ENCODE peak calls at places on chromosomes 7 and 10, in four cellular contexts. M, D, G and P are unnamed samples.

GRCh38 chr10:30502266-30503058 is 68.5 kb downstream of the MAP3K8 start:
- DNase-seq in D (peak; percentile 84), G (no peak), M (no peak), P (peak; percentile 59)

GRCh38 chr7:47571355-47572100 is 10.4 kb downstream of the TNS3 start:
- DNase-seq in M (peak; percentile 97), D (peak; percentile 49), G (no peak), P (no peak)

GRCh38 chr7:100706672-100707311 is 871 bp downstream of the POP7 start:
- DNase-seq in M (peak; percentile 53), G (peak; percentile 29), D (peak; percentile 17), P (no peak)

GRCh38 chr7:861222-861621 is 15.1 kb upstream of the GET4 start:
- DNase-seq in D (no peak), G (no peak), M (no peak), P (no peak)

GRCh38 chr10:13526952-13527863 is 1.6 kb downstream of the BEND7 start:
- DNase-seq in D (no peak), G (peak; percentile 9), M (no peak), P (no peak)

GRCh38 chr7:27183682-27184341 is 1.2 kb downstream of the HOXA11 start:
- DNase-seq in D (no peak), M (peak; percentile 32), G (peak; percentile 57), P (no peak)

GRCh38 chr10:97858001-97858439 is 8.4 kb downstream of the GOLGA7B start:
- DNase-seq in G (no peak), M (no peak), D (no peak), P (no peak)

GRCh38 chr7:82194011-82194410 is 249.6 kb downstream of the CACNA2D1 start:
- DNase-seq in M (no peak), D (no peak), G (no peak), P (no peak)

GRCh38 chr7:73974948-73975926 is 52.7 kb upstream of the ELN start:
- DNase-seq in G (no peak), D (no peak), M (no peak), P (no peak)

GRCh38 chr10:52451817-52452216 is 137.7 kb downstream of the DKK1 start:
- DNase-seq in D (no peak), G (no peak), M (no peak), P (no peak)

GRCh38 chr7:57437581-57437980 is 12.4 kb upstream of the ZNF716 start:
- DNase-seq in G (no peak), M (no peak), D (no peak), P (no peak)

GRCh38 chr7:117281562-117281961 is 41.3 kb downstream of the WNT2 start:
- DNase-seq in M (no peak), G (no peak), D (no peak), P (no peak)

GRCh38 chr7:112422842-112423496 is 27.3 kb upstream of the IFRD1 start:
- DNase-seq in G (peak; percentile 65), D (peak; percentile 25), M (peak; percentile 88), P (no peak)

GRCh38 chr7:4681218-4681851 is 760 bp upstream of the FOXK1 start:
- DNase-seq in D (no peak), G (no peak), M (no peak), P (peak; percentile 16)

GRCh38 chr7:45580053-45580872 is 6.1 kb downstream of the ADCY1 start:
- DNase-seq in D (no peak), M (no peak), G (peak; percentile 54), P (no peak)

GRCh38 chr10:12041766-12042408 is 722 bp downstream of the UPF2 start:
- DNase-seq in M (peak; percentile 42), D (peak; percentile 61), G (peak; percentile 20), P (peak; percentile 26)

GRCh38 chr7:90216080-90216674 is 4.6 kb downstream of the STEAP2 start:
- DNase-seq in M (no peak), D (no peak), G (no peak), P (no peak)

GRCh38 chr10:7322623-7323022 is 88.2 kb downstream of the SFMBT2 start:
- DNase-seq in M (no peak), D (no peak), G (no peak), P (no peak)

GRCh38 chr7:108839091-108839490 is 269.4 kb downstream of the DNAJB9 start:
- DNase-seq in M (no peak), G (no peak), D (no peak), P (no peak)

GRCh38 chr10:89278034-89278535 is 23.8 kb upstream of the IFIT2 start:
- DNase-seq in D (no peak), G (no peak), M (peak; percentile 87), P (no peak)

GRCh38 chr7:115749924-115750323 is 280.6 kb downstream of the TFEC start:
- DNase-seq in M (no peak), G (no peak), D (no peak), P (no peak)

GRCh38 chr10:77819210-77820140 is 107.1 kb downstream of the DLG5 start:
- DNase-seq in G (no peak), M (no peak), D (no peak), P (no peak)

GRCh38 chr7:142669074-142669654 is 80.1 kb upstream of the PRSS1 start:
- DNase-seq in M (no peak), D (no peak), G (peak; percentile 20), P (no peak)

GRCh38 chr10:69807696-69808095 is 6.0 kb downstream of the COL13A1 start:
- DNase-seq in D (no peak), M (no peak), G (no peak), P (no peak)

DNA sequence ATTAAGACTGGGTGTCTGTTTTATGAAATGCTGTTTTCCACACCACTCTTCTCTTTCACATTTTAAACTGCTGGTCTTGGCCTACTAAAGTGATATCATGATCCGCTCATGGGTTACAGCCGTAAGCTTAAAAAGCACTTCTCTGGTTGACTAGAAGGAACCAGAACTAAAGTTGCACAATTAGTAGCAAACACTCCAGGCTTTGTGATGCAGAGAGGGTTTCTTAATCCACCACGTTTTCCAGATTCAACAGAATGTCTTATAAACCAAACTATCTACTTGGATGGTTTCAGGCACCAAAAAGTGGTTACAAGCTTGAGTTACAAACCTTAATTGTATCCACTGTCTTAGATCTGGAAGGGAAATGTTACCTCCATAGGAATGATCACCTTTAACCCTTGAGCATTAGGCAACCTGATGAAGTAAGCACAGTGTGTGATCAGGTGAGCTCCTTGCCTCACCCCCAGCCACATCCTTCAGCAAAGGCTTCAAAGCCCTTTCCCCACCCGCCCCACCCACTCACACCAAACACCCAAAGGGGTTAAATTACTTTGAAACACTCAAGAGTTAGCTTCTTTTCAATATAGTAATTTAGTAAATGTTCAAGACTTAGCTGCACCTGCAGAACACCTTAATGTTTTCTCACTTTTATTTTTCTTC is 3.5 kb downstream of the ELMO1 start:
- DNase-seq in D (no peak), M (no peak), G (no peak), P (no peak)
- H3K4me1 ChIP-seq in D (peaks cover 15% of the 10 kb centered on the region), M (peaks cover 38% of the 10 kb centered on the region), G (peaks cover 26% of the 10 kb centered on the region), P (peaks cover 52% of the 10 kb centered on the region)

GRCh38 chr10:73871295-73871914 is 3.0 kb downstream of the CAMK2G start:
- DNase-seq in M (no peak), G (no peak), D (no peak), P (no peak)

GRCh38 chr10:73873843-73874215 is 526 bp downstream of the CAMK2G start:
- DNase-seq in M (no peak), G (no peak), D (peak; percentile 21), P (no peak)

GRCh38 chr10:73874267-73875138 is at the start of gene CAMK2G:
- DNase-seq in M (peak; percentile 86), G (peak; percentile 92), D (peak; percentile 81), P (peak; percentile 67)

GRCh38 chr10:73873163-73873842 is 1.1 kb downstream of the CAMK2G start:
- DNase-seq in D (no peak), G (peak; percentile 58), M (no peak), P (no peak)

DNA sequence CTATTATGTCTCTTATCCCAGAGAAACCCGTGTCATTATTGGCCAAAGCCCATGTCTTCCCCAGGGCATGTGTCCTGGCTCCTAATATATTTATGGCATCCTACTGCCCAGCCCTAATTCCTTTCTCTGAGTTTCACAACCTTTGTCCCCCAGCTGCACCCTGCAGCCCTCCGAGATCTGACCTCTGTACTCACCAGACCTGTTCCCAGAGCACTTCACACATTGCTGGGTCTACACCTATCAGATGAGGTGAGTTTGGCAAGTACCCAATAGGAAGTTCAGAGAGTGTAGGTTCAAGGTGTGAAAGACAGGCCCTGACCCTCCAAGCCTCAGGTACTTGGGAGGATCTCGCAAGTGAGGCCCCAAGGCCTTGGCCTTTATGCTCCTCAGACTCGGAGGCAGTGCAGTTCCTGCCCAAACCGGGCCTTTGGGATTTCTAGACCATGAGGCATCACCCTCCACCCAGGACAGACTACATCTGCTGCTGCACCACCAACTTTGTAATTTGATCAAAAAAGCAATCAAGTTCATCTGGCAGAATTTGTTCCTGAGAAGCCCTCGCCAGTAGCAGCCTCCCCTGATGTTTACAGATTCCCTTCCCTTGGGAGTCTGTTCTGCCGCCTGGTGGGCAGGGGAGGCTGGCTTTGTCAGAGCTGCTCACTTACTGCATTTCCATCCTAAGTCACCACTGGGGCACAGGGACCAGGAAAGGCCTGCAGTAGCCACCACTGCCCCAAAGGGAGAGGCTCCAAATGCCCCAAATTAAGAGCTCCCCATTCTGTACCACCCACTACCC is 2.2 kb downstream of the CAMK2G start:
- DNase-seq in M (no peak), D (no peak), G (no peak), P (no peak)
- TF ChIP-seq CTCF in M (no peak), D (peak; percentile 23), G (no peak), P (no peak)

GRCh38 chr7:87625101-87625500 is 3.1 kb upstream of the RUNDC3B start:
- DNase-seq in M (no peak), G (no peak), D (no peak), P (no peak)
- H3K4me3 ChIP-seq in M (no peak overlapping the region), G (no peak overlapping the region), D (no peak overlapping the region), P (no peak overlapping the region)

DNA sequence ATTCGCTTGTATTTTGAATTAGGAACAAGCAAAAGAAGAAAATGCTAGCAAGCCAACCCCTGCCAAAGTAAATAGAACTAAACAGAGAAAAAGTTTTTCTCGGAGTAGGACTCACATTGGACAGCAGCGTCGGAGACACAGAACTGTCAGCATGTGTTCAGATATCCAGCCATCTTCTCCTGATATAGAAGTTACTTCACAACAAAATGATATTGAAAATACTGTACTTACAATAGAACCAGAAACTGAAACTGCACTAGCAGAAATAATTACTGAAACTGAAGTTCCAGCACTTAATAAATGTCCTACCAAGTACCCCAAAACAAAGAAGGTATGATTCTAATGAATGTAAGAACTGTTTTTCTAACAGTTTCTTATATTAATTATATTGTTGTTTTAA is 87.9 kb downstream of the KMT2E start:
- DNase-seq in M (no peak), G (no peak), D (no peak), P (no peak)
- H3K4me1 ChIP-seq in M (peaks cover 42% of the 10 kb centered on the region), G (no peaks in the 10 kb centered on the region), D (no peaks in the 10 kb centered on the region), P (no peaks in the 10 kb centered on the region)